ENCODE peak calls at places on chromosomes 2 and 18, in four cellular contexts. D, M, W and G are unnamed samples.

GRCh38 chr18:32730620-32731021 is 42.2 kb downstream of the KLHL14 start:
- DNase-seq in W (no peak), M (peak), D (no peak), G (peak)

GRCh38 chr2:203648273-203648672 is 58.2 kb upstream of the CD28 start:
- DNase-seq in W (no peak), M (peak), D (no peak), G (peak)

GRCh38 chr2:143361346-143361745 is 232.1 kb downstream of the ARHGAP15 start:
- DNase-seq in M (no peak), D (no peak), W (no peak), G (no peak)

GRCh38 chr2:26039603-26040367 is 5.9 kb downstream of the RAB10 start:
- DNase-seq in W (no peak), M (no peak), D (no peak), G (no peak)

GRCh38 chr2:106139575-106139935 is 54.5 kb downstream of the UXS1 start:
- DNase-seq in W (no peak), D (no peak), M (no peak), G (no peak)

GRCh38 chr2:20962939-20963543 is 80.8 kb downstream of the APOB start:
- DNase-seq in D (peak), W (no peak), M (peak), G (peak)

GRCh38 chr2:69163109-69163508 is 150.1 kb downstream of the ANTXR1 start:
- DNase-seq in D (no peak), W (no peak), M (peak), G (peak)

GRCh38 chr2:100012575-100012974 is 129.8 kb downstream of the AFF3 start:
- DNase-seq in D (no peak), M (no peak), W (no peak), G (no peak)

GRCh38 chr2:227150222-227150936 is 13.6 kb downstream of the COL4A4 start:
- DNase-seq in D (no peak), W (no peak), M (no peak), G (no peak)

GRCh38 chr2:189698020-189698887 is 23.8 kb downstream of the ANKAR start:
- DNase-seq in W (no peak), D (peak), M (peak), G (peak)

GRCh38 chr2:11862049-11862448 is 115.6 kb downstream of the LPIN1 start:
- DNase-seq in W (no peak), M (no peak), D (no peak), G (no peak)

GRCh38 chr2:46831037-46831868 is 84.4 kb downstream of the MCFD2 start:
- DNase-seq in M (peak), W (no peak), D (no peak), G (peak)

GRCh38 chr2:5696351-5696740 is 4.2 kb downstream of the SOX11 start:
- DNase-seq in D (no peak), W (no peak), M (no peak), G (no peak)
- H3K4me3 ChIP-seq in D (peak), W (peak), M (no peak), G (peak)

GRCh38 chr2:10776231-10776977 is 36.2 kb downstream of the PDIA6 start:
- DNase-seq in W (no peak), D (no peak), M (no peak), G (no peak)
- H3K4me3 ChIP-seq in W (no peak), D (no peak), M (no peak), G (no peak)

GRCh38 chr2:4745056-4745455 is 947.1 kb upstream of the SOX11 start:
- DNase-seq in D (no peak), W (no peak), M (no peak), G (no peak)
- H3K4me3 ChIP-seq in D (no peak), W (no peak), M (no peak), G (no peak)

GRCh38 chr2:200306719-200306968 is 151 bp downstream of the SPATS2L start:
- DNase-seq in D (no peak), M (no peak), W (no peak), G (no peak)
- H3K4me3 ChIP-seq in D (peak), M (peak), W (peak), G (peak)

GRCh38 chr2:151776367-151776766 is 42.1 kb upstream of the NEB start:
- DNase-seq in M (no peak), D (no peak), W (no peak), G (no peak)
- H3K4me3 ChIP-seq in M (no peak), D (no peak), W (no peak), G (no peak)

GRCh38 chr2:55891671-55892071 is 31.9 kb downstream of the EFEMP1 start:
- DNase-seq in W (no peak), M (peak), D (no peak), G (no peak)
- H3K4me3 ChIP-seq in W (no peak), M (no peak), D (no peak), G (no peak)